ENCODE peak calls at places on chromosomes 6 and 20, in four cellular contexts. W is OCI-LY7, F is SHP77, R is renal cortical epithelial cell. J is an unnamed sample.

GRCh38 chr20:37872161-37872560 is 30.8 kb upstream of the VSTM2L start:
- DNase-seq in R (no peak), F (no peak), W (no peak), J (no peak)

GRCh38 chr20:61170921-61171320 is 81.1 kb upstream of the CDH4 start:
- DNase-seq in F (no peak), R (no peak), W (no peak), J (no peak)

GRCh38 chr6:28635547-28636158 is 110.0 kb downstream of the GPX5 start:
- DNase-seq in R (no peak), W (no peak), F (no peak), J (no peak)

GRCh38 chr20:50347568-50347981 is 156.9 kb downstream of the CEBPB start:
- DNase-seq in R (no peak), W (no peak), F (no peak), J (no peak)

GRCh38 chr6:36249010-36249409 is 20.9 kb upstream of the PNPLA1 start:
- DNase-seq in R (peak), F (no peak), W (no peak), J (no peak)

GRCh38 chr20:50149481-50150254 is 3.9 kb downstream of the PEDS1 start:
- DNase-seq in R (no peak), W (no peak), F (no peak), J (no peak)

GRCh38 chr20:33846291-33846916 is 35.3 kb downstream of the CHMP4B start:
- DNase-seq in F (no peak), R (no peak), W (no peak), J (no peak)

GRCh38 chr20:39524371-39524911 is 562.3 kb downstream of the DHX35 start:
- DNase-seq in W (no peak), F (no peak), R (no peak), J (no peak)

GRCh38 chr6:35019171-35019570 is 122.0 kb downstream of the TCP11 start:
- DNase-seq in R (no peak), W (no peak), F (no peak), J (no peak)

GRCh38 chr6:10756085-10756484 is 8.5 kb downstream of the TMEM14B start:
- DNase-seq in W (no peak), R (no peak), F (no peak), J (no peak)